ENCODE peak calls at places on chromosomes 7 and 10, in four cellular contexts. I, V, B and C are unnamed samples.

GRCh38 chr7:134755422-134756022 is 23.9 kb upstream of the CALD1 start:
- DNase-seq in I (no peak), V (peak; percentile 77), B (no peak), C (no peak)

GRCh38 chr10:45429790-45430189 is 55.8 kb downstream of the ALOX5 start:
- DNase-seq in I (no peak), V (no peak), B (no peak), C (no peak)

GRCh38 chr7:6510476-6511133 is 40.7 kb downstream of the GRID2IP start:
- DNase-seq in I (no peak), V (no peak), B (no peak), C (no peak)

GRCh38 chr7:108454674-108455523 is 1.3 kb downstream of the NRCAM start:
- DNase-seq in I (no peak), V (peak; percentile 48), B (no peak), C (no peak)

GRCh38 chr10:130854151-130854550 is 457.4 kb downstream of the TCERG1L start:
- DNase-seq in I (no peak), V (peak; percentile 2), B (no peak), C (no peak)

GRCh38 chr7:5625938-5626337 is 155.5 kb downstream of the RNF216 start:
- DNase-seq in I (no peak), V (peak; percentile 87), B (no peak), C (no peak)

GRCh38 chr7:34133356-34133982 is 228.1 kb downstream of the BMPER start:
- DNase-seq in I (no peak), V (peak; percentile 97), B (no peak), C (no peak)

GRCh38 chr10:22697799-22698198 is 16.6 kb downstream of the PIP4K2A start:
- DNase-seq in I (no peak), V (no peak), B (no peak), C (no peak)

GRCh38 chr10:97499561-97500296 is 1.0 kb downstream of the UBTD1 start:
- DNase-seq in I (peak; percentile 47), V (peak; percentile 86), B (no peak), C (no peak)

GRCh38 chr7:3250725-3251124 is 50.3 kb upstream of the SDK1 start:
- DNase-seq in I (no peak), V (no peak), B (no peak), C (no peak)

DNA sequence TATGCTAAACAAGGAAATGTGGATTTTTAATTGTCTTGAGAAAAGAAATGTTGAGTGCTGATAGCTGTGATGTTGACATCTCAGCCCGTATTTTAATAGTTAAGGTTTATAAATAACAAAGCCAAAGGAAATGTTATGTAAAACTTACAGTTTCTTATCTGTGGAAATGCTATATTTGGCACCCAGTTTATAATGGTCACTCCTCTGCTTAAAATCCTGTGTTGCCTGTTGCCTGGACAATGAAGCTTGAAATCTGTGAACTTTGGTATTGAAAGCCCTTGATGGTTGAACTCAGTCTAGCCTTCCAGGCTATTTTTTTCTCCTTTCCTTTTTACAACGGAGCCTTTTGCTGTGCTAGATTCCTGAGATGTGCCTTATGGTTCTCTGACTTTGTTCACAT is 46.5 kb downstream of the MCU start:
- DNase-seq in I (no peak), V (no peak), B (no peak), C (no peak)
- H3K27ac ChIP-seq in I (no peak overlapping the region), V (no peak overlapping the region), B (no peak overlapping the region), C (no peak overlapping the region)

GRCh38 chr10:28986117-28986792 is 302.6 kb upstream of the LYZL1 start:
- DNase-seq in I (no peak), V (peak; percentile 45), B (no peak), C (no peak)
- H3K27ac ChIP-seq in I (no peak overlapping the region), V (no peak overlapping the region), B (no peak overlapping the region), C (no peak overlapping the region)

DNA sequence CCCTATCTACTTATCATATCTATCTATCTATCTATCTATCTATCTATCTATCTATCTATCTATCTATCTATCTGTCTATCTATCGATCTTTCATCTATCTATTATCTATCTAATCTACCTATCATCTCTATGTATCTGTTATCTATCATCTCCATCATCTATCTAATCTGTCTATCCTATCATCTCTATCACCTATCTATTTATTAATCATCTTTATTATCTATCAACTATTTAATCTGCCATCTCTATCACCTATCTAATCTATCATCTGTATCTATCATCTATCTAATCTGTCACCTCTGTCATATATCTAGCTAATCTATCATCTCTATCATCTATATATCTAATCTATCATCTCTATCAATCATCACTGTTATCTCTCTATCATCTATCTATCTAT is 736.3 kb downstream of the TYW1 start:
- DNase-seq in I (no peak), V (no peak), B (no peak), C (no peak)
- H3K27ac ChIP-seq in I (no peak overlapping the region), V (no peak overlapping the region), B (no peak overlapping the region), C (no peak overlapping the region)

GRCh38 chr7:114793155-114793849 is 128.6 kb upstream of the MDFIC start:
- DNase-seq in I (no peak), V (no peak), B (no peak), C (no peak)

GRCh38 chr7:114789942-114790341 is 132.0 kb upstream of the MDFIC start:
- DNase-seq in I (no peak), V (peak; percentile 93), B (no peak), C (no peak)

GRCh38 chr7:114789161-114789560 is 132.7 kb upstream of the MDFIC start:
- DNase-seq in I (no peak), V (peak; percentile 66), B (no peak), C (no peak)

GRCh38 chr7:114790526-114790925 is 131.4 kb upstream of the MDFIC start:
- DNase-seq in I (no peak), V (peak; percentile 17), B (no peak), C (no peak)

DNA sequence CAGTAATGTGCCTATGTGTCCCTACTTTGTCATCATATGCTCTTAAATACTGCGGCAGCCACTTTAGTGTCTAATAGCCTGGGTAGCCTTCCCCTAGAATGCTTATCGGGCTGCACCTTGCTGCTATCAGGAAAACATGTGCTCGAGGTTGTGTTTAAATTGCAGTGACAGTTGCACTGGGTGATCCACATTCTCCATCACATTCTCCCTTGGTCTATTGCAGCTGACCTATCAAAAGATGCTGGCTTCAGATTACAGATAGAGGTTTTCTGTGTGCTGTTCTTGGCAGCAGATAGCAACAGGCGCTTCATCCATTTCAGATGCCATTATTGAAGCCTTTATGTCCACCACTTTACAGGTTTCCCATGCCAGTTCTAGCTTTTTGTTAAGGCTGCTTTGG is 130.1 kb upstream of the MDFIC start:
- DNase-seq in I (no peak), V (no peak), B (no peak), C (no peak)
- H3K27ac ChIP-seq in I (no peak overlapping the region), V (no peak overlapping the region), B (no peak overlapping the region), C (no peak overlapping the region)

DNA sequence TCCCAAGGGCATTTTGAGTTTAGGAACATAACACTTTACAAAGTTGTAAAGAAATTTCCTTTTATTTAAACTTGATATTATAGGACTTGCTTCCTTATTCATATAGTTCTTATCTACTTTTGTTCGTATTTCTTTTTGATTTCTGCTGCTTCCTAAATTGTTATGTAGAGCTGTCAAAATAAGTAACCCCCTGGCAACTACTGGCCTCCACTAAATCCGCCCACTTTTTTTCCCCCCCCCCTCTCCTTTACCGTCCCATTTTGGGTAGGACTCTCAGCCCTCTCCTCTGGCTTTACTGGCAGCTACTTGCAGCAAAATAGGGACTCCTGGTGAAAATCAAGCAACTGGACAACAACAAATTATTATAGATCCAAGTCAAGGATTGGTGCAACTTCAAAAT is 1.1 kb downstream of the SP4 start:
- DNase-seq in I (no peak), V (no peak), B (peak; percentile 9), C (no peak)
- H3K27ac ChIP-seq in I (no peak overlapping the region), V (no peak overlapping the region), B (peak overlapping the region; percentile 99), C (no peak overlapping the region)

GRCh38 chr10:110833941-110834621 is 37.6 kb upstream of the PDCD4 start:
- DNase-seq in I (no peak), V (no peak), B (no peak), C (no peak)
- H3K27ac ChIP-seq in I (no peak overlapping the region), V (no peak overlapping the region), B (peak overlapping the region; percentile 66), C (no peak overlapping the region)

GRCh38 chr7:130063036-130063435 is 7.3 kb upstream of the KLHDC10 start:
- DNase-seq in I (no peak), V (peak; percentile 63), B (peak; percentile 35), C (no peak)
- H3K27ac ChIP-seq in I (no peak overlapping the region), V (no peak overlapping the region), B (no peak overlapping the region), C (no peak overlapping the region)

GRCh38 chr10:49661291-49661856 is 18.1 kb upstream of the C10orf53 start:
- DNase-seq in I (no peak), V (no peak), B (no peak), C (no peak)
- H3K27ac ChIP-seq in I (no peak overlapping the region), V (no peak overlapping the region), B (no peak overlapping the region), C (no peak overlapping the region)